ENCODE peak calls at places on chromosomes 12 and 14, in four cellular contexts. One of them, this sample, is unnamed.

GRCh38 chr12:90543393-90543792 is 411.6 kb downstream of the CCER1 start:
- DNase-seq in CD8-positive, alpha-beta T cell: no peak
- DNase-seq in H9: no peak
- DNase-seq in foreskin fibroblast: peak; percentile 64
- DNase-seq in this sample: no peak

GRCh38 chr14:37985826-37986470 is 221.8 kb upstream of the SSTR1 start:
- DNase-seq in H9: peak; percentile 44
- DNase-seq in CD8-positive, alpha-beta T cell: peak; percentile 61
- DNase-seq in foreskin fibroblast: peak; percentile 69
- DNase-seq in this sample: peak; percentile 25

GRCh38 chr14:90968025-90968424 is 92.4 kb downstream of the RPS6KA5 start:
- DNase-seq in H9: no peak
- DNase-seq in foreskin fibroblast: peak; percentile 21
- DNase-seq in CD8-positive, alpha-beta T cell: no peak
- DNase-seq in this sample: no peak

GRCh38 chr12:119802472-119802871 is 74.6 kb downstream of the CIT start:
- DNase-seq in H9: no peak
- DNase-seq in foreskin fibroblast: peak; percentile 92
- DNase-seq in CD8-positive, alpha-beta T cell: no peak
- DNase-seq in this sample: no peak

GRCh38 chr14:23579311-23579630 is 681 bp upstream of the JPH4 start:
- DNase-seq in foreskin fibroblast: no peak
- DNase-seq in CD8-positive, alpha-beta T cell: no peak
- DNase-seq in H9: no peak
- DNase-seq in this sample: no peak

GRCh38 chr12:25904442-25904841 is 54.0 kb upstream of the RASSF8 start:
- DNase-seq in CD8-positive, alpha-beta T cell: no peak
- DNase-seq in foreskin fibroblast: peak; percentile 59
- DNase-seq in H9: no peak
- DNase-seq in this sample: no peak

GRCh38 chr12:47636908-47637780 is 68.7 kb downstream of the RPAP3 start:
- DNase-seq in CD8-positive, alpha-beta T cell: peak; percentile 13
- DNase-seq in foreskin fibroblast: peak; percentile 13
- DNase-seq in H9: peak; percentile 96
- DNase-seq in this sample: no peak

GRCh38 chr14:94412671-94413638 is 24.6 kb upstream of the SERPINA1 start:
- DNase-seq in CD8-positive, alpha-beta T cell: no peak
- DNase-seq in H9: peak; percentile 46
- DNase-seq in foreskin fibroblast: no peak
- DNase-seq in this sample: no peak